ENCODE peak calls at places on chromosome 16, in ten cellular contexts. O is PC-3; D is DMS79; V is activated CD4-positive, alpha-beta T cell treated with anti-CD3 and anti-CD28 coated beads for 1 hour; B is stimulated activated CD8-positive, alpha-beta memory T cell treated with anti-CD3 and anti-CD28 coated beads, Interleukin-15, amount 100 ng/mL, for 4 hours; S is GM19239; E is progenitor cell of endocrine pancreas; U is AG08396; J is A172; H is iris pigment epithelial cell. Z is an unnamed sample.

GRCh38 chr16:11254913-11255736 is 879 bp downstream of the SOCS1 start:
- DNase-seq in O (peak), D (no peak), V (peak), B (no peak), S (no peak), E (peak), U (peak), J (no peak), H (peak), Z (peak)

GRCh38 chr16:30867747-30868146 is 26.1 kb downstream of the BCL7C start:
- DNase-seq in O (peak), D (no peak), V (no peak), B (no peak), S (no peak), E (no peak), U (no peak), J (peak), H (peak), Z (no peak)

GRCh38 chr16:84704253-84704652 is 4.5 kb downstream of the USP10 start:
- DNase-seq in O (no peak), D (no peak), V (no peak), B (no peak), S (no peak), E (no peak), U (no peak), J (no peak), H (no peak), Z (no peak)

GRCh38 chr16:73036074-73036826 is 11.7 kb downstream of the ZFHX3 start:
- DNase-seq in O (no peak), D (no peak), V (no peak), B (no peak), S (peak), E (no peak), U (no peak), J (no peak), H (peak), Z (no peak)

GRCh38 chr16:27426423-27427408 is 24.7 kb downstream of the IL21R start:
- DNase-seq in O (peak), D (peak), V (peak), B (peak), S (peak), E (peak), U (peak), J (peak), H (peak), Z (peak)

GRCh38 chr16:52573365-52574104 is 26.6 kb upstream of the TOX3 start:
- DNase-seq in O (no peak), D (no peak), V (no peak), B (no peak), S (peak), E (no peak), U (no peak), J (no peak), H (no peak), Z (no peak)

GRCh38 chr16:82440336-82440735 is 186.4 kb upstream of the CDH13 start:
- DNase-seq in O (no peak), D (no peak), V (no peak), B (no peak), S (no peak), E (no peak), U (no peak), J (no peak), H (no peak), Z (no peak)

GRCh38 chr16:88383401-88384221 is 852 bp downstream of the ZNF469 start:
- DNase-seq in O (peak), D (no peak), V (no peak), B (no peak), S (no peak), E (peak), U (peak), J (peak), H (peak), Z (peak)

GRCh38 chr16:31143889-31144148 is 6.0 kb downstream of the PRSS36 start:
- DNase-seq in O (no peak), D (no peak), V (no peak), B (no peak), S (no peak), E (no peak), U (no peak), J (no peak), H (no peak), Z (no peak)

GRCh38 chr16:83159049-83159448 is 532.3 kb downstream of the CDH13 start:
- DNase-seq in O (no peak), D (no peak), V (no peak), B (no peak), S (no peak), E (no peak), U (no peak), J (no peak), H (no peak), Z (no peak)

GRCh38 chr16:20383106-20384029 is 21.2 kb downstream of the PDILT start:
- DNase-seq in O (peak), D (peak), V (no peak), B (no peak), S (peak), E (peak), U (peak), J (peak), H (peak), Z (peak)

GRCh38 chr16:46891910-46892309 is 7.7 kb downstream of the GPT2 start:
- DNase-seq in O (no peak), D (no peak), V (no peak), B (no peak), S (no peak), E (no peak), U (no peak), J (no peak), H (no peak), Z (no peak)

GRCh38 chr16:53061701-53062159 is 6.9 kb downstream of the CHD9 start:
- DNase-seq in O (no peak), D (no peak), V (no peak), B (no peak), S (no peak), E (no peak), U (no peak), J (no peak), H (no peak), Z (no peak)

GRCh38 chr16:49499018-49499785 is 125.6 kb downstream of the C16orf78 start:
- DNase-seq in O (no peak), D (no peak), V (no peak), B (no peak), S (no peak), E (no peak), U (no peak), J (no peak), H (no peak), Z (no peak)

GRCh38 chr16:12392585-12393089 is 411.1 kb downstream of the CPPED1 start:
- DNase-seq in O (no peak), D (no peak), V (no peak), B (no peak), S (no peak), E (no peak), U (no peak), J (no peak), H (no peak), Z (no peak)

GRCh38 chr16:87924937-87925670 is 11.2 kb downstream of the CA5A start:
- DNase-seq in O (peak), D (peak), V (no peak), B (no peak), S (no peak), E (no peak), U (no peak), J (no peak), H (no peak), Z (no peak)

GRCh38 chr16:50834701-50835100 is 92.8 kb downstream of the CYLD start:
- DNase-seq in O (no peak), D (no peak), V (no peak), B (no peak), S (no peak), E (no peak), U (no peak), J (no peak), H (no peak), Z (no peak)

GRCh38 chr16:53224932-53225533 is 170.2 kb downstream of the CHD9 start:
- DNase-seq in O (peak), D (no peak), V (no peak), B (no peak), S (no peak), E (no peak), U (no peak), J (peak), H (no peak), Z (peak)

GRCh38 chr16:85279874-85280545 is 167.7 kb upstream of the CIBAR2 start:
- DNase-seq in O (no peak), D (peak), V (no peak), B (no peak), S (no peak), E (no peak), U (no peak), J (no peak), H (no peak), Z (no peak)

GRCh38 chr16:87096746-87097145 is 220.4 kb downstream of the C16orf95 start:
- DNase-seq in O (no peak), D (no peak), V (no peak), B (no peak), S (no peak), E (no peak), U (no peak), J (no peak), H (no peak), Z (no peak)

GRCh38 chr16:84406006-84406963 is 37.9 kb downstream of the ATP2C2 start:
- DNase-seq in O (no peak), D (no peak), V (no peak), B (no peak), S (no peak), E (no peak), U (no peak), J (no peak), H (no peak), Z (peak)

GRCh38 chr16:2963611-2964415 is at the start of gene KREMEN2:
- DNase-seq in O (peak), D (peak), V (no peak), B (no peak), S (no peak), E (no peak), U (peak), J (peak), H (no peak), Z (peak)

GRCh38 chr16:11794991-11795886 is 1.8 kb downstream of the ZC3H7A start:
- DNase-seq in O (no peak), D (no peak), V (no peak), B (no peak), S (no peak), E (no peak), U (no peak), J (no peak), H (no peak), Z (no peak)

GRCh38 chr16:68408967-68409366 is 39.3 kb downstream of the SMPD3 start:
- DNase-seq in O (no peak), D (no peak), V (no peak), B (no peak), S (no peak), E (no peak), U (no peak), J (no peak), H (no peak), Z (no peak)